ENCODE peak calls at places on chromosome 19, in seven cellular contexts. X is H1, J is HepG2, Z is HCT116, E is SK-N-SH, W is K562, B is GM12878. Y is an unnamed sample. For H3K27me3, the result is how much of the 10 kb centered on the place peaks cover.

GRCh38 chr19:12974301-12975220 is 5.2 kb downstream of the DAND5 start:
- DNase-seq in Z (no peak), E (peak), J (peak), X (no peak), B (no peak), W (peak), Y (no peak)

GRCh38 chr19:17327068-17327653 is 7.5 kb downstream of the ANO8 start:
- DNase-seq in J (no peak), W (no peak), E (no peak), Z (no peak), X (no peak), B (no peak), Y (no peak)

GRCh38 chr19:55069137-55069858 is 6.3 kb upstream of the RDH13 start:
- DNase-seq in Z (no peak), W (peak), E (peak), B (no peak), X (peak), J (no peak), Y (no peak)

GRCh38 chr19:18457478-18458331 is 19.8 kb upstream of the ISYNA1 start:
- DNase-seq in Z (no peak), E (no peak), W (no peak), X (no peak), J (no peak), B (no peak), Y (no peak)

GRCh38 chr19:7637374-7638256 is 705 bp downstream of the STXBP2 start:
- DNase-seq in X (no peak), B (no peak), E (no peak), Z (no peak), W (peak), J (no peak), Y (no peak)

GRCh38 chr19:54151362-54152035 is 8.0 kb downstream of the LENG1 start:
- DNase-seq in W (no peak), Z (no peak), B (no peak), E (no peak), J (no peak), X (no peak), Y (no peak)

GRCh38 chr19:34851277-34851804 is 75.4 kb upstream of the ZNF30 start:
- DNase-seq in X (no peak), Z (peak), J (peak), E (no peak), B (no peak), W (no peak), Y (no peak)

GRCh38 chr19:16038196-16038695 is 38.0 kb upstream of the TPM4 start:
- DNase-seq in X (no peak), W (no peak), B (no peak), E (peak), J (no peak), Z (no peak), Y (no peak)

GRCh38 chr19:6213266-6213595 is 66.5 kb downstream of the MLLT1 start:
- DNase-seq in E (peak), Z (no peak), B (no peak), J (no peak), W (no peak), X (no peak), Y (no peak)

GRCh38 chr19:10730932-10731331 is 13.1 kb downstream of the DNM2 start:
- DNase-seq in W (no peak), Z (no peak), J (no peak), B (no peak), X (no peak), E (no peak), Y (no peak)

GRCh38 chr19:18390075-18390909 is 4.3 kb downstream of the GDF15 start:
- DNase-seq in E (no peak), W (no peak), X (no peak), B (no peak), Z (no peak), J (no peak), Y (no peak)

GRCh38 chr19:51131780-51132680 is 7.3 kb downstream of the SIGLEC9 start:
- DNase-seq in E (peak), Z (peak), X (no peak), W (peak), J (no peak), B (no peak), Y (no peak)
- TF ChIP-seq SIN3A in E (no peak), Z (no peak), X (no peak), W (no peak), J (no peak), B (no peak), Y (no peak)

DNA sequence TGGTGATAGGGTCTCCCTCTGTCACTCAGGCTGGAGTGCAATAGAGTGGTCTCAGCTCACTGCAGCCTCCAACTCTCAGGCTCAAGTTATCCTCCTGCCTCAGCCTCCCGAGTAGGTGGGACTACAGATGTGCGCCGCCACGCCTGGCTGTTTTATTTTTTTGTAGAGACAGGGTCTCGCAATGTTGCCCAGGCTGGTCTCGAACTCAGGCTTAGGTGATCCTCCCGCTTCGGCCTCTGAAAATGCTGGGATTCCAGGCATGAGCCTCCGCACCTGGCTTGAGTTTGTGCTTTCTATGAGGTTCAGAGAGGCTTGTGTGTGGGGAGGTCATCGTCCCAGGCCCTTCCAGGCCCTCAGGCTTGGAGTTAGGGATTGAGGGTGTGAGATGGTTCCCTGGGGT is 39.2 kb upstream of the TNFAIP8L1 start:
- DNase-seq in W (no peak), J (no peak), X (no peak), B (no peak), E (no peak), Z (no peak), Y (no peak)
- H3K27me3 ChIP-seq in W (under half), J (under half), X (under half), B (under half), E (under half), Z (under half), Y (under half)

GRCh38 chr19:31283701-31284100 is 65.5 kb downstream of the TSHZ3 start:
- DNase-seq in E (no peak), Z (no peak), B (no peak), J (no peak), X (no peak), W (no peak), Y (no peak)
- TF ChIP-seq SIN3A in E (no peak), Z (no peak), B (no peak), J (no peak), X (no peak), W (no peak), Y (no peak)

GRCh38 chr19:14566712-14567077 is 5.2 kb downstream of the NDUFB7 start:
- DNase-seq in J (no peak), W (no peak), B (no peak), E (no peak), X (no peak), Z (no peak), Y (no peak)
- H3K27me3 ChIP-seq in J (under half), W (under half), B (under half), E (under half), X (under half), Z (under half), Y (under half)

GRCh38 chr19:48804496-48804895 is 6.3 kb downstream of the BCAT2 start:
- DNase-seq in Z (no peak), E (no peak), X (no peak), J (no peak), W (no peak), B (no peak), Y (no peak)

GRCh38 chr19:48806818-48807589 is 3.8 kb downstream of the BCAT2 start:
- DNase-seq in E (peak), Z (no peak), W (peak), J (peak), X (peak), B (no peak), Y (no peak)

GRCh38 chr19:48807590-48808308 is 3.1 kb downstream of the BCAT2 start:
- DNase-seq in B (no peak), Z (no peak), E (peak), J (peak), W (peak), X (peak), Y (no peak)

GRCh38 chr19:48805452-48805851 is 5.4 kb downstream of the BCAT2 start:
- DNase-seq in Z (no peak), J (no peak), E (no peak), W (peak), B (no peak), X (no peak), Y (no peak)

DNA sequence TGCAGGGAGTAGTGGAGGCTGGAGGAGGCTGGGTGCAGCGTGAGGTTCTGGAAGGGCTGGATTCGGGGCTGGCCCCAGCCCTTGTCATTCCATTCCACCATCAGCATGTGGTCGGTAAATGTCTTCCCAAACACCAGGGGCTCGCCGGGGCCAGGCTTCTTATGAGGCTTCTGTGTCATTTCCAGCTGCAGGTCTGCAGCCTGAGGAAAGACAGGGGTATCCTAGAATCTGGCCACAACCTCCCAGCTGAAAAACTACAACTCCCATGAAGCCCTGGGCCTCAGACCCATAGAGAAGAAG is 4.4 kb downstream of the BCAT2 start:
- DNase-seq in X (peak), E (peak), Z (no peak), B (no peak), J (no peak), W (peak), Y (no peak)
- TF ChIP-seq SIN3A in X (no peak), E (no peak), Z (no peak), B (no peak), J (no peak), W (no peak), Y (no peak)

Y was measured in Panc1.